ENCODE peak calls at places on chromosomes 2 and 18, in ten cellular contexts. One of them, this sample, is unnamed.

GRCh38 chr2:85253890-85254289 is 73.9 kb downstream of the TGOLN2 start:
- DNase-seq in heart left ventricle: no peak
- DNase-seq in neural progenitor cell: no peak
- DNase-seq in iPS DF 6.9: no peak
- DNase-seq in GM23248: no peak
- DNase-seq in CD8-positive, alpha-beta memory T cell: no peak
- DNase-seq in DND-41: no peak
- DNase-seq in Peyer's patch: no peak
- DNase-seq in uterus: no peak
- DNase-seq in adipocyte: no peak
- DNase-seq in this sample: no peak

GRCh38 chr2:30629866-30630265 is 177.4 kb downstream of the CAPN13 start:
- DNase-seq in heart left ventricle: no peak
- DNase-seq in neural progenitor cell: no peak
- DNase-seq in iPS DF 6.9: no peak
- DNase-seq in GM23248: peak; percentile 59
- DNase-seq in CD8-positive, alpha-beta memory T cell: no peak
- DNase-seq in DND-41: no peak
- DNase-seq in Peyer's patch: no peak
- DNase-seq in uterus: no peak
- DNase-seq in adipocyte: peak; percentile 9
- DNase-seq in this sample: no peak

GRCh38 chr2:9365498-9366019 is 57.8 kb downstream of the ITGB1BP1 start:
- DNase-seq in heart left ventricle: no peak
- DNase-seq in neural progenitor cell: no peak
- DNase-seq in iPS DF 6.9: no peak
- DNase-seq in GM23248: no peak
- DNase-seq in CD8-positive, alpha-beta memory T cell: no peak
- DNase-seq in DND-41: no peak
- DNase-seq in Peyer's patch: no peak
- DNase-seq in uterus: no peak
- DNase-seq in adipocyte: no peak
- DNase-seq in this sample: no peak

GRCh38 chr2:121969155-121969554 is 213.7 kb downstream of the TSN start:
- DNase-seq in heart left ventricle: peak; percentile 60
- DNase-seq in neural progenitor cell: no peak
- DNase-seq in iPS DF 6.9: no peak
- DNase-seq in GM23248: peak; percentile 23
- DNase-seq in CD8-positive, alpha-beta memory T cell: no peak
- DNase-seq in DND-41: no peak
- DNase-seq in Peyer's patch: no peak
- DNase-seq in uterus: no peak
- DNase-seq in adipocyte: peak; percentile 7
- DNase-seq in this sample: no peak

GRCh38 chr2:132582360-132582759 is 87.6 kb downstream of the LYPD1 start:
- DNase-seq in heart left ventricle: no peak
- DNase-seq in neural progenitor cell: no peak
- DNase-seq in iPS DF 6.9: no peak
- DNase-seq in GM23248: peak; percentile 5
- DNase-seq in CD8-positive, alpha-beta memory T cell: no peak
- DNase-seq in DND-41: no peak
- DNase-seq in Peyer's patch: no peak
- DNase-seq in uterus: no peak
- DNase-seq in adipocyte: peak; percentile 27
- DNase-seq in this sample: no peak

GRCh38 chr18:32877371-32877770 is 104.5 kb upstream of the KLHL14 start:
- DNase-seq in heart left ventricle: no peak
- DNase-seq in neural progenitor cell: no peak
- DNase-seq in iPS DF 6.9: no peak
- DNase-seq in GM23248: no peak
- DNase-seq in CD8-positive, alpha-beta memory T cell: no peak
- DNase-seq in DND-41: no peak
- DNase-seq in Peyer's patch: no peak
- DNase-seq in uterus: no peak
- DNase-seq in adipocyte: no peak
- DNase-seq in this sample: no peak

GRCh38 chr2:128605931-128606330 is 287.3 kb upstream of the HS6ST1 start:
- DNase-seq in heart left ventricle: no peak
- DNase-seq in neural progenitor cell: no peak
- DNase-seq in iPS DF 6.9: no peak
- DNase-seq in GM23248: no peak
- DNase-seq in CD8-positive, alpha-beta memory T cell: no peak
- DNase-seq in DND-41: no peak
- DNase-seq in Peyer's patch: no peak
- DNase-seq in uterus: peak; percentile 7
- DNase-seq in adipocyte: no peak
- DNase-seq in this sample: no peak

GRCh38 chr2:72414108-72414507 is 266.4 kb upstream of the CYP26B1 start:
- DNase-seq in heart left ventricle: no peak
- DNase-seq in neural progenitor cell: no peak
- DNase-seq in iPS DF 6.9: no peak
- DNase-seq in GM23248: peak; percentile 80
- DNase-seq in CD8-positive, alpha-beta memory T cell: no peak
- DNase-seq in DND-41: no peak
- DNase-seq in Peyer's patch: no peak
- DNase-seq in uterus: no peak
- DNase-seq in adipocyte: peak; percentile 52
- DNase-seq in this sample: no peak

GRCh38 chr2:88234760-88235159 is 64.6 kb downstream of the THNSL2 start:
- DNase-seq in heart left ventricle: no peak
- DNase-seq in neural progenitor cell: no peak
- DNase-seq in iPS DF 6.9: no peak
- DNase-seq in GM23248: no peak
- DNase-seq in CD8-positive, alpha-beta memory T cell: no peak
- DNase-seq in DND-41: no peak
- DNase-seq in Peyer's patch: no peak
- DNase-seq in uterus: no peak
- DNase-seq in adipocyte: no peak
- DNase-seq in this sample: no peak

GRCh38 chr2:68482296-68482695 is 14.9 kb downstream of the APLF start:
- DNase-seq in heart left ventricle: no peak
- DNase-seq in neural progenitor cell: no peak
- DNase-seq in iPS DF 6.9: no peak
- DNase-seq in GM23248: peak; percentile 20
- DNase-seq in CD8-positive, alpha-beta memory T cell: no peak
- DNase-seq in DND-41: no peak
- DNase-seq in Peyer's patch: no peak
- DNase-seq in uterus: no peak
- DNase-seq in adipocyte: no peak
- DNase-seq in this sample: no peak

GRCh38 chr2:155281907-155282306 is 583.4 kb downstream of the KCNJ3 start:
- DNase-seq in heart left ventricle: no peak
- DNase-seq in neural progenitor cell: no peak
- DNase-seq in iPS DF 6.9: no peak
- DNase-seq in GM23248: no peak
- DNase-seq in CD8-positive, alpha-beta memory T cell: no peak
- DNase-seq in DND-41: no peak
- DNase-seq in Peyer's patch: no peak
- DNase-seq in uterus: no peak
- DNase-seq in adipocyte: no peak
- DNase-seq in this sample: no peak

GRCh38 chr18:48228301-48228715 is 180.9 kb downstream of the ZBTB7C start:
- DNase-seq in heart left ventricle: peak; percentile 82
- DNase-seq in neural progenitor cell: no peak
- DNase-seq in iPS DF 6.9: no peak
- DNase-seq in GM23248: peak; percentile 38
- DNase-seq in CD8-positive, alpha-beta memory T cell: no peak
- DNase-seq in DND-41: peak; percentile 10
- DNase-seq in Peyer's patch: no peak
- DNase-seq in uterus: peak; percentile 63
- DNase-seq in adipocyte: peak; percentile 33
- DNase-seq in this sample: no peak

GRCh38 chr2:210128961-210129360 is 42.2 kb downstream of the KANSL1L start:
- DNase-seq in heart left ventricle: no peak
- DNase-seq in neural progenitor cell: no peak
- DNase-seq in iPS DF 6.9: peak; percentile 2
- DNase-seq in GM23248: no peak
- DNase-seq in CD8-positive, alpha-beta memory T cell: no peak
- DNase-seq in DND-41: no peak
- DNase-seq in Peyer's patch: no peak
- DNase-seq in uterus: no peak
- DNase-seq in adipocyte: no peak
- DNase-seq in this sample: no peak

GRCh38 chr18:6876646-6877045 is 147.1 kb downstream of the ARHGAP28 start:
- DNase-seq in heart left ventricle: no peak
- DNase-seq in neural progenitor cell: no peak
- DNase-seq in iPS DF 6.9: no peak
- DNase-seq in GM23248: no peak
- DNase-seq in CD8-positive, alpha-beta memory T cell: no peak
- DNase-seq in DND-41: no peak
- DNase-seq in Peyer's patch: no peak
- DNase-seq in uterus: no peak
- DNase-seq in adipocyte: peak; percentile 55
- DNase-seq in this sample: no peak

DNA sequence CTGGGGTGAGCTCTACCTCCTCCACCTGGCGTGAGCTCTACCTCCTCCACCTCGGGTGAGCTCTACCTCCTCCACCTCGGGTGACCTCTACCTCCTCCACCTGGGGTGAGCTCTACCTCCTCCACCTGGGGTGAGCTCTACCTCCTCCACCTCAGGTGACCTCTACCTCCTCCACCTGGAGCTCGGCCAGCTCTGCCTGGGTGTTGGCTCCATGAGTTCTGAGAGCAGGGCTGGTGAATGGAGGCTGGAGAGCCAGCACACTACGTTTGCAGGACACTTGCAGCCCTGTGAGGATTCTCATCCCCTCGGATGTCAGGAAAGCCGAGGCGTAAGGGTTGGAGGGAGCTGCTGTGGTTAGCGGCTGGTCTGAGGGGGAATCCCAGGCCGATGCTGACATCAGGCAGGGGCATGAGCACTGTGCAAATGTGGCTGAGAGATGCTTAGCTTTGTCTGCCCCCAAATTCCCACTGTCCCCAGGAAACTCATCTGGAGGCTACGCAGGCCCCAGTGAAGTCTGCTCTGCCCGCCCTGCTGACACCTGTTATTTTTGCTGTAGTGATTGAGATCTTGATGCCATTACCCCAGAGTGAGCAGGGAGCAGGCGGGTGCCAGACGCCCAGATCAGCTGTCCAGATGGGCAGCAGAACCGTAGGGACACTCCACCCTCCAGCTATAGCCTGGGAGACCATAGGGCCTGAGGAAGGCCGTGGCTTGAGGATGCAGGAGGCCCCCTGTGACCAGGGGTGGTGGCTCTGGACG is 3.3 kb downstream of the CROCC2 start:
- DNase-seq in heart left ventricle: no peak
- DNase-seq in neural progenitor cell: no peak
- DNase-seq in iPS DF 6.9: no peak
- DNase-seq in GM23248: no peak
- DNase-seq in CD8-positive, alpha-beta memory T cell: no peak
- DNase-seq in DND-41: no peak
- DNase-seq in Peyer's patch: no peak
- DNase-seq in uterus: no peak
- DNase-seq in adipocyte: no peak
- DNase-seq in this sample: no peak
- H3K27me3 ChIP-seq in heart left ventricle: no peaks in the 10 kb centered on the region
- H3K27me3 ChIP-seq in neural progenitor cell: no peaks in the 10 kb centered on the region
- H3K27me3 ChIP-seq in iPS DF 6.9: no peaks in the 10 kb centered on the region
- H3K27me3 ChIP-seq in GM23248: no peaks in the 10 kb centered on the region
- H3K27me3 ChIP-seq in CD8-positive, alpha-beta memory T cell: no peaks in the 10 kb centered on the region
- H3K27me3 ChIP-seq in DND-41: peaks cover 5% of the 10 kb centered on the region
- H3K27me3 ChIP-seq in Peyer's patch: no peaks in the 10 kb centered on the region
- H3K27me3 ChIP-seq in uterus: no peaks in the 10 kb centered on the region
- H3K27me3 ChIP-seq in adipocyte: peaks cover 19% of the 10 kb centered on the region
- H3K27me3 ChIP-seq in this sample: no peaks in the 10 kb centered on the region

DNA sequence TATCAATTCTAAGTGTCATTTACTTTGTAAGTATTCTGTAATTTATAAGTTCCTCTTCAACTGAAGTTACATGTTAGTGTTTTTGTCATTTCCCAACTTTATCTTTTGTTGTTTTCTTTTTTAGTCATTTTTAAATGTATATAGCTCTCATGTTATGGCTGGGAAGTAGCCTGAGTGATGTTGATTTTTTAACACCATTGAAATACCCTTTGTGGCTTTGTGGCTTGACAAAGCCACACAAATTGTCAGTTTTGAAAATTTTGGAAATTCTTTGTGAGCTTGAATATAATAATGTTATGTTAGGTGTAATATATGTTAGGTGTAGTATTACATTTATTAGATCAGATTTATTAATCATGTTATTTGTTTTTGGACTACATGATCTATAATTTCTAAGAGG is 16.7 kb downstream of the DNAJC10 start:
- DNase-seq in heart left ventricle: no peak
- DNase-seq in neural progenitor cell: no peak
- DNase-seq in iPS DF 6.9: no peak
- DNase-seq in GM23248: no peak
- DNase-seq in CD8-positive, alpha-beta memory T cell: no peak
- DNase-seq in DND-41: no peak
- DNase-seq in Peyer's patch: no peak
- DNase-seq in uterus: no peak
- DNase-seq in adipocyte: no peak
- DNase-seq in this sample: no peak
- H3K36me3 ChIP-seq in heart left ventricle: no peaks in the 10 kb centered on the region
- H3K36me3 ChIP-seq in neural progenitor cell: peaks cover 30% of the 10 kb centered on the region
- H3K36me3 ChIP-seq in iPS DF 6.9: no peaks in the 10 kb centered on the region
- H3K36me3 ChIP-seq in GM23248: peaks cover 52% of the 10 kb centered on the region
- H3K36me3 ChIP-seq in CD8-positive, alpha-beta memory T cell: peaks cover 7% of the 10 kb centered on the region
- H3K36me3 ChIP-seq in DND-41: peaks cover 32% of the 10 kb centered on the region
- H3K36me3 ChIP-seq in Peyer's patch: peaks cover 40% of the 10 kb centered on the region
- H3K36me3 ChIP-seq in uterus: no peaks in the 10 kb centered on the region
- H3K36me3 ChIP-seq in adipocyte: peaks cover 70% of the 10 kb centered on the region
- H3K36me3 ChIP-seq in this sample: peaks cover 19% of the 10 kb centered on the region

DNA sequence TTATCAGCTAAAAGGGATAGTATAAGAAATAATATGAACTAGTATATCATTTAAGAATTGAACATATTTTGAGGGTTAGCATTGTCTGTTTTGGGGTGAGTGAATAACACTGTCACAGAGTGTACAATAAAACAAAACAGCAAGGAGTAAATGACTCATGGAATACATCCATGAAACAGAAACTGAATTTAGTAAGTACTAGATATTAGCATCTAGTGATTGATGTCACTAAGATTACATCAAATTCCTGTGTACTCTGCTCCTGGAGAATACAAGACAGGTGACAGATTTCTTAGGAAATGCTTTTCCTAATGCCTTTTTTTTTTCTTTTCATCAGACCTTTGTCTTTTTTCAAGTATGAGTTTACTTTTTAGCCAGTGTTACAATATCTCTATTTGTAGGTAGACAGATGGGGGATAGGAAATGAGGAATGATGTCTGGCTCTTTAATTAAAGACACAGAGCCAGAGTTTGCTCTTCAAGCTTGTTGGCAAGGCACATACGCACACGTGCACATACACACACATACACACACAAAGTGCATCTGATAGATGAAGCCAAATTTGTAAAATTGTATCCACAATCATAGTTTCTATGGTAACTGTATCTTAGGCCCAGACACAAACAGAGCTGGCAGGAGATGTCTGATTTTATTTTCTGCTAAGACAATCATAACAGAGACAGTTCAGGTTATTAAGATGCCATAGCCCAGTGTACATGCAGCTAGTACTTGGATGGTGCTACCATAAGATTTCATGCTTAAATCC is 138.2 kb upstream of the NRP2 start:
- DNase-seq in heart left ventricle: no peak
- DNase-seq in neural progenitor cell: no peak
- DNase-seq in iPS DF 6.9: no peak
- DNase-seq in GM23248: peak; percentile 16
- DNase-seq in CD8-positive, alpha-beta memory T cell: no peak
- DNase-seq in DND-41: no peak
- DNase-seq in Peyer's patch: no peak
- DNase-seq in uterus: no peak
- DNase-seq in adipocyte: peak; percentile 13
- DNase-seq in this sample: no peak
- H3K4me1 ChIP-seq in heart left ventricle: peaks cover 19% of the 10 kb centered on the region
- H3K4me1 ChIP-seq in neural progenitor cell: peaks cover 20% of the 10 kb centered on the region
- H3K4me1 ChIP-seq in iPS DF 6.9: peaks cover 1% of the 10 kb centered on the region
- H3K4me1 ChIP-seq in GM23248: no peaks in the 10 kb centered on the region
- H3K4me1 ChIP-seq in CD8-positive, alpha-beta memory T cell: peaks cover 10% of the 10 kb centered on the region
- H3K4me1 ChIP-seq in DND-41: no peaks in the 10 kb centered on the region
- H3K4me1 ChIP-seq in Peyer's patch: no peaks in the 10 kb centered on the region
- H3K4me1 ChIP-seq in uterus: no peaks in the 10 kb centered on the region
- H3K4me1 ChIP-seq in adipocyte: peaks cover 3% of the 10 kb centered on the region
- H3K4me1 ChIP-seq in this sample: peaks cover 3% of the 10 kb centered on the region

GRCh38 chr2:227793148-227793722 is 20.4 kb upstream of the CCL20 start:
- DNase-seq in heart left ventricle: no peak
- DNase-seq in neural progenitor cell: no peak
- DNase-seq in iPS DF 6.9: no peak
- DNase-seq in GM23248: no peak
- DNase-seq in CD8-positive, alpha-beta memory T cell: no peak
- DNase-seq in DND-41: no peak
- DNase-seq in Peyer's patch: peak; percentile 58
- DNase-seq in uterus: no peak
- DNase-seq in adipocyte: no peak
- DNase-seq in this sample: no peak
- H3K27me3 ChIP-seq in heart left ventricle: no peaks in the 10 kb centered on the region
- H3K27me3 ChIP-seq in neural progenitor cell: no peaks in the 10 kb centered on the region
- H3K27me3 ChIP-seq in iPS DF 6.9: no peaks in the 10 kb centered on the region
- H3K27me3 ChIP-seq in GM23248: no peaks in the 10 kb centered on the region
- H3K27me3 ChIP-seq in CD8-positive, alpha-beta memory T cell: no peaks in the 10 kb centered on the region
- H3K27me3 ChIP-seq in DND-41: no peaks in the 10 kb centered on the region
- H3K27me3 ChIP-seq in Peyer's patch: no peaks in the 10 kb centered on the region
- H3K27me3 ChIP-seq in uterus: no peaks in the 10 kb centered on the region
- H3K27me3 ChIP-seq in adipocyte: no peaks in the 10 kb centered on the region
- H3K27me3 ChIP-seq in this sample: no peaks in the 10 kb centered on the region